ENCODE peak calls at places on chromosomes 13 and 19, in four cellular contexts. One of them, this sample, is unnamed.

GRCh38 chr19:40599331-40600085 is 1.7 kb upstream of the LTBP4 start:
- DNase-seq in K562: no peak
- DNase-seq in GM12878: no peak
- DNase-seq in WTC11: no peak
- DNase-seq in this sample: no peak

GRCh38 chr19:41431426-41432386 is 4.5 kb upstream of the B3GNT8 start:
- DNase-seq in K562: no peak
- DNase-seq in GM12878: no peak
- DNase-seq in WTC11: no peak
- DNase-seq in this sample: peak

GRCh38 chr19:22088541-22089144 is 36.4 kb downstream of the ZNF257 start:
- DNase-seq in K562: no peak
- DNase-seq in GM12878: no peak
- DNase-seq in WTC11: no peak
- DNase-seq in this sample: no peak

GRCh38 chr19:4596033-4596904 is 36.8 kb upstream of the SEMA6B start:
- DNase-seq in K562: no peak
- DNase-seq in GM12878: no peak
- DNase-seq in WTC11: no peak
- DNase-seq in this sample: no peak

GRCh38 chr19:55369651-55370304 is 485 bp downstream of the IL11 start:
- DNase-seq in K562: peak
- DNase-seq in GM12878: no peak
- DNase-seq in WTC11: peak
- DNase-seq in this sample: no peak

GRCh38 chr13:24008679-24009078 is 111.4 kb upstream of the C1QTNF9B start:
- DNase-seq in K562: no peak
- DNase-seq in GM12878: no peak
- DNase-seq in WTC11: no peak
- DNase-seq in this sample: no peak

GRCh38 chr13:31172001-31172400 is 10.3 kb upstream of the HSPH1 start:
- DNase-seq in K562: no peak
- DNase-seq in GM12878: no peak
- DNase-seq in WTC11: no peak
- DNase-seq in this sample: no peak

GRCh38 chr13:76968041-76968440 is 19.7 kb downstream of the ACOD1 start:
- DNase-seq in K562: no peak
- DNase-seq in GM12878: no peak
- DNase-seq in WTC11: no peak
- DNase-seq in this sample: no peak

GRCh38 chr19:1237027-1237659 is 662 bp downstream of the CBARP start:
- DNase-seq in K562: peak
- DNase-seq in GM12878: no peak
- DNase-seq in WTC11: peak
- DNase-seq in this sample: no peak

GRCh38 chr13:44906230-44906629 is 83.0 kb downstream of the NUFIP1 start:
- DNase-seq in K562: no peak
- DNase-seq in GM12878: no peak
- DNase-seq in WTC11: no peak
- DNase-seq in this sample: no peak

GRCh38 chr19:32831611-32832010 is 38.0 kb downstream of the SLC7A9 start:
- DNase-seq in K562: no peak
- DNase-seq in GM12878: no peak
- DNase-seq in WTC11: no peak
- DNase-seq in this sample: no peak

GRCh38 chr13:94247890-94248289 is 231.6 kb downstream of the DCT start:
- DNase-seq in K562: no peak
- DNase-seq in GM12878: no peak
- DNase-seq in WTC11: no peak
- DNase-seq in this sample: no peak

GRCh38 chr13:98285852-98286594 is 109.0 kb upstream of the RNF113B start:
- DNase-seq in K562: no peak
- DNase-seq in GM12878: no peak
- DNase-seq in WTC11: no peak
- DNase-seq in this sample: no peak

GRCh38 chr13:46654956-46655726 is 102.2 kb downstream of the LRCH1 start:
- DNase-seq in K562: no peak
- DNase-seq in GM12878: no peak
- DNase-seq in WTC11: no peak
- DNase-seq in this sample: no peak

GRCh38 chr13:108924154-108924940 is 294.9 kb downstream of the MYO16 start:
- DNase-seq in K562: no peak
- DNase-seq in GM12878: no peak
- DNase-seq in WTC11: no peak
- DNase-seq in this sample: no peak

GRCh38 chr13:30725331-30726085 is 9.8 kb upstream of the ALOX5AP start:
- DNase-seq in K562: no peak
- DNase-seq in GM12878: no peak
- DNase-seq in WTC11: no peak
- DNase-seq in this sample: no peak

GRCh38 chr19:9862897-9863296 is 27.8 kb downstream of the PIN1 start:
- DNase-seq in K562: no peak
- DNase-seq in GM12878: no peak
- DNase-seq in WTC11: no peak
- DNase-seq in this sample: no peak

GRCh38 chr19:17726914-17727773 is 7.9 kb downstream of the MAP1S start:
- DNase-seq in K562: no peak
- DNase-seq in GM12878: no peak
- DNase-seq in WTC11: no peak
- DNase-seq in this sample: no peak

DNA sequence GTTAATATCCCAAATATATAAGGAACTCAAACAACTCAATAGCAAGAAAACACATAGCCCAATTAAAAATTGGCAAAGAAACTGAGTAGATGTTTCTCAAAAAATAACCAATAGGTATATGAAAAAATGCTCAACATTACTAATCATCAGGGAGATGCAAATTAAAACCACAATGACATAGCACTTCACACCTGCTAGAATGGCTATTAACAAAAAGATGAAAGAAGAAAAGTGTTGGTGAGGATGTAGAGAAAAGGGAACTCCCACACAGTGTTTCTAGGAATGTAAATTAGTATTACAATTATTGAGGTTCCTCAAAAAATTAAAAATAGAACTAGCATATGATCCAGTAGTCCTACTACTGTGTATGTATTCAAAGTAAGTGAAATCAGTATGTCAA is 1212.8 kb downstream of the DIAPH3 start:
- DNase-seq in K562: no peak
- DNase-seq in GM12878: no peak
- DNase-seq in WTC11: no peak
- DNase-seq in this sample: no peak
- TF ChIP-seq TCF7 in K562: no peak
- TF ChIP-seq TCF7 in GM12878: no peak
- TF ChIP-seq TCF7 in WTC11: no peak
- TF ChIP-seq TCF7 in this sample: no peak

GRCh38 chr19:30223866-30224688 is 148.1 kb upstream of the ZNF536 start:
- DNase-seq in K562: no peak
- DNase-seq in GM12878: no peak
- DNase-seq in WTC11: no peak
- DNase-seq in this sample: no peak
- TF ChIP-seq TCF7 in K562: no peak
- TF ChIP-seq TCF7 in GM12878: no peak
- TF ChIP-seq TCF7 in WTC11: no peak
- TF ChIP-seq TCF7 in this sample: no peak

DNA sequence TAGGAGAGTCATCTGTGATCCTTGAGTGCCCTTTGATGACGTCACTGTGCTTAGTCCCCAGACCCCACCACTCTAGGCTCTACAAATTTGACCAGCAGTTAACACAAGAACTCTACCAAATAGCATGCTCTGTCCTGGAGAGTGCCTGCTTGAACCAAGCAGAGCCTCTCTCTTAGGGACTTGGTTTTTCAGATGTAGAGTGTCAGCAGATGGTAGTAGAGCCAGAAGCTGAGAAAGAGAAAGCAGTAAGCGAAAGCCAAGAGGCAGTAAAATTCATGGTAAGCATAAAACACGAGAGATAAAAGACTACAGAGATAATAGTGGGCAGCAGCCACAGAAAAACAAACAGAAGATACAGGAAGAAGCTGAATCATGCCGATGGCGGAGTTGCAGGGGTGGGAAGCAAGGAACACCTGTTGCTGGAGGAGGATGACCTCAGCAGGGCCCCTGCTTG is 193.3 kb downstream of the SLC7A1 start:
- DNase-seq in K562: no peak
- DNase-seq in GM12878: no peak
- DNase-seq in WTC11: no peak
- DNase-seq in this sample: no peak
- TF ChIP-seq TCF7 in K562: no peak
- TF ChIP-seq TCF7 in GM12878: no peak
- TF ChIP-seq TCF7 in WTC11: no peak
- TF ChIP-seq TCF7 in this sample: no peak

GRCh38 chr13:28001837-28002473 is 13.5 kb upstream of the URAD start:
- DNase-seq in K562: peak
- DNase-seq in GM12878: no peak
- DNase-seq in WTC11: no peak
- DNase-seq in this sample: no peak

GRCh38 chr13:28002886-28003698 is 14.6 kb upstream of the URAD start:
- DNase-seq in K562: no peak
- DNase-seq in GM12878: no peak
- DNase-seq in WTC11: no peak
- DNase-seq in this sample: no peak

GRCh38 chr13:28000567-28000966 is 12.1 kb upstream of the URAD start:
- DNase-seq in K562: no peak
- DNase-seq in GM12878: no peak
- DNase-seq in WTC11: no peak
- DNase-seq in this sample: no peak

GRCh38 chr13:28001049-28001448 is 12.6 kb upstream of the URAD start:
- DNase-seq in K562: no peak
- DNase-seq in GM12878: no peak
- DNase-seq in WTC11: no peak
- DNase-seq in this sample: no peak

GRCh38 chr13:27997904-27998522 is 9.5 kb upstream of the URAD start:
- DNase-seq in K562: peak
- DNase-seq in GM12878: no peak
- DNase-seq in WTC11: peak
- DNase-seq in this sample: peak
- TF ChIP-seq TCF7 in K562: no peak
- TF ChIP-seq TCF7 in GM12878: no peak
- TF ChIP-seq TCF7 in WTC11: no peak
- TF ChIP-seq TCF7 in this sample: no peak

GRCh38 chr19:11017275-11018035 is 56.6 kb downstream of the SMARCA4 start:
- DNase-seq in K562: no peak
- DNase-seq in GM12878: no peak
- DNase-seq in WTC11: no peak
- DNase-seq in this sample: no peak
- TF ChIP-seq TCF7 in K562: no peak
- TF ChIP-seq TCF7 in GM12878: no peak
- TF ChIP-seq TCF7 in WTC11: no peak
- TF ChIP-seq TCF7 in this sample: no peak

DNA sequence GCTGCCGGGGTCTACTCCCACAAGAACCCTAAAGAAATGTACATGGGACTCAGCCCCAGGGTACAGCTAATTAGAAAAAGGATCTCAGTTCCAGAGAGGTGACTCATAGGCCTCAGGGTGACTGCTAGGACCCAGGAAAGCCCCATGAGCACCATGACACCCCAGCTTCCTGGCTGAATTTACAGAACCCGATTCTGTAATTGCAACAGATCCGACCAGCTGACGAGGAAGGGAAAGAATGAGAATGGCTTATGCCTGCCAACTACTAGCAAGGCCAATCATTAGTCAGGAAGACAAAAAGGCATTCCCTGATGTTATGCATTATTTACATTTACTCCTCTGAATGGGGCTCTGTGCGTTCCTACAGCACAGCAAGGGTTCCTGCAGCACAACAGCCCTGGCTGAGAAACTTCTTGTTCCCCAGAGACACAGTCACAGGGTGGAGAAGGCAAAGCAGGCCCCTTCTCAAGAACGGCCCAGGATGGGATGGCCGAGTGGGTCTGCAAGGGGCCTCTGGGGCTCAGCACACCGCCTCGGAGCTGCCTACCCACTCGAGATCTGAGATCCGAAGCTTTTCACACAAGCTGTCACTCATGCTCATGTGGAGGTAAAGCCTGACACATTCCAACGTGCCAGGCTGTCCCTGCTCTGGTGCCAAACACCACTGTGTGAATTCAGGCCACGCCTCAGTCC is 27.2 kb downstream of the PBX4 start:
- DNase-seq in K562: no peak
- DNase-seq in GM12878: peak
- DNase-seq in WTC11: peak
- DNase-seq in this sample: peak
- TF ChIP-seq TCF7 in K562: no peak
- TF ChIP-seq TCF7 in GM12878: no peak
- TF ChIP-seq TCF7 in WTC11: no peak
- TF ChIP-seq TCF7 in this sample: no peak

GRCh38 chr13:106104281-106104901 is 431.1 kb downstream of the EFNB2 start:
- DNase-seq in K562: no peak
- DNase-seq in GM12878: no peak
- DNase-seq in WTC11: no peak
- DNase-seq in this sample: no peak
- TF ChIP-seq TCF7 in K562: no peak
- TF ChIP-seq TCF7 in GM12878: no peak
- TF ChIP-seq TCF7 in WTC11: no peak
- TF ChIP-seq TCF7 in this sample: no peak

GRCh38 chr13:50948576-50948975 is 39.0 kb downstream of the RNASEH2B start:
- DNase-seq in K562: no peak
- DNase-seq in GM12878: no peak
- DNase-seq in WTC11: no peak
- DNase-seq in this sample: no peak
- TF ChIP-seq TCF7 in K562: no peak
- TF ChIP-seq TCF7 in GM12878: no peak
- TF ChIP-seq TCF7 in WTC11: no peak
- TF ChIP-seq TCF7 in this sample: no peak

This sample was measured in HepG2.